ENCODE peak calls at places on chromosomes 2 and 18, in seven cellular contexts. I is GM20000; F is substantia nigra; H is Peyer's patch; O is stimulated activated CD8-positive, alpha-beta memory T cell treated with anti-CD3 and anti-CD28 coated beads, Interleukin-7, amount 100 ng/mL, for 4 hours; X is EL; D is NCI-H1417. Q is an unnamed sample.

GRCh38 chr2:207891222-207891844 is 121.6 kb upstream of the FZD5 start:
- DNase-seq in I (no peak), O (no peak), F (no peak), X (no peak), D (no peak), H (no peak), Q (no peak)

GRCh38 chr2:53490659-53491058 is 276.9 kb upstream of the CHAC2 start:
- DNase-seq in X (no peak), I (no peak), D (peak), H (no peak), O (no peak), F (peak), Q (no peak)

GRCh38 chr2:1745171-1746023 is 1.1 kb upstream of the PXDN start:
- DNase-seq in X (no peak), O (no peak), H (no peak), D (no peak), I (no peak), F (no peak), Q (no peak)

GRCh38 chr18:40867452-40867851 is 1087.6 kb upstream of the PIK3C3 start:
- DNase-seq in H (no peak), X (no peak), F (no peak), I (no peak), O (no peak), D (no peak), Q (no peak)

GRCh38 chr2:46336560-46336959 is 39.4 kb downstream of the EPAS1 start:
- DNase-seq in F (no peak), O (no peak), H (no peak), I (no peak), D (no peak), X (peak), Q (no peak)

GRCh38 chr2:216139884-216140283 is 30.7 kb downstream of the XRCC5 start:
- DNase-seq in X (no peak), D (peak), I (peak), O (no peak), H (peak), F (no peak), Q (no peak)

GRCh38 chr2:125227843-125228392 is 1202.8 kb downstream of the CNTNAP5 start:
- DNase-seq in D (no peak), F (no peak), H (no peak), X (no peak), O (no peak), I (no peak), Q (no peak)

GRCh38 chr18:24656571-24656971 is 196.1 kb downstream of the HRH4 start:
- DNase-seq in I (no peak), H (no peak), F (no peak), O (no peak), X (peak), D (peak), Q (no peak)

GRCh38 chr2:95007822-95008221 is 17.7 kb upstream of the MAL start:
- DNase-seq in D (peak), O (no peak), X (no peak), F (peak), H (no peak), I (no peak), Q (no peak)

GRCh38 chr2:64204006-64204632 is 59.9 kb upstream of the PELI1 start:
- DNase-seq in D (no peak), O (no peak), X (peak), I (peak), F (peak), H (peak), Q (peak)

GRCh38 chr2:132877923-132878322 is 207.9 kb upstream of the LYPD1 start:
- DNase-seq in H (no peak), F (no peak), O (no peak), I (no peak), X (no peak), D (no peak), Q (no peak)

GRCh38 chr2:47735470-47735869 is 47.5 kb upstream of the MSH6 start:
- DNase-seq in O (no peak), H (no peak), I (no peak), F (no peak), D (no peak), X (no peak), Q (no peak)

GRCh38 chr18:9333441-9334350 is 877 bp upstream of the TWSG1 start:
- DNase-seq in D (no peak), F (no peak), O (peak), H (peak), X (no peak), I (no peak), Q (no peak)

GRCh38 chr18:57743008-57743407 is 60.1 kb downstream of the ATP8B1 start:
- DNase-seq in O (no peak), H (no peak), D (peak), F (no peak), X (peak), I (no peak), Q (no peak)

GRCh38 chr2:16281451-16282330 is 341.3 kb downstream of the MYCN start:
- DNase-seq in O (no peak), H (no peak), F (peak), I (peak), D (peak), X (no peak), Q (peak)

GRCh38 chr18:58355243-58355642 is 273.6 kb downstream of the ALPK2 start:
- DNase-seq in X (no peak), D (no peak), F (no peak), O (no peak), I (no peak), H (no peak), Q (no peak)

GRCh38 chr2:43186679-43187374 is 39.6 kb downstream of the ZFP36L2 start:
- DNase-seq in X (no peak), O (no peak), D (no peak), I (no peak), F (no peak), H (peak), Q (no peak)

GRCh38 chr2:79941172-79941571 is 363.4 kb downstream of the LRRTM1 start:
- DNase-seq in H (no peak), D (no peak), O (no peak), F (no peak), X (no peak), I (no peak), Q (no peak)

GRCh38 chr2:60309326-60309725 is 244.1 kb downstream of the BCL11A start:
- DNase-seq in O (no peak), I (no peak), F (no peak), D (no peak), X (no peak), H (no peak), Q (no peak)

GRCh38 chr18:13095466-13095865 is 104.3 kb downstream of the CEP192 start:
- DNase-seq in F (no peak), O (no peak), X (no peak), H (no peak), D (no peak), I (no peak), Q (no peak)

GRCh38 chr2:8101614-8102277 is 580.1 kb upstream of the ID2 start:
- DNase-seq in H (no peak), X (no peak), F (no peak), O (no peak), I (no peak), D (no peak), Q (no peak)

GRCh38 chr2:105497094-105497493 is 98.2 kb upstream of the FHL2 start:
- DNase-seq in D (no peak), H (no peak), F (no peak), X (no peak), O (no peak), I (no peak), Q (no peak)

GRCh38 chr18:12637901-12638633 is 19.8 kb downstream of the SPIRE1 start:
- DNase-seq in H (no peak), I (no peak), D (peak), X (peak), O (no peak), F (no peak), Q (no peak)

GRCh38 chr18:48706630-48707206 is 167.9 kb downstream of the CTIF start:
- DNase-seq in X (no peak), I (no peak), O (no peak), D (no peak), H (no peak), F (no peak), Q (no peak)

GRCh38 chr2:33426666-33427231 is 49.7 kb upstream of the RASGRP3 start:
- DNase-seq in H (no peak), O (no peak), I (no peak), F (no peak), D (peak), X (peak), Q (no peak)

GRCh38 chr2:75475049-75475448 is 85.7 kb downstream of the EVA1A start:
- DNase-seq in X (no peak), O (no peak), I (no peak), D (no peak), H (no peak), F (no peak), Q (no peak)

GRCh38 chr2:217249490-217250451 is 389.9 kb upstream of the TNP1 start:
- DNase-seq in I (no peak), H (no peak), X (no peak), O (no peak), F (no peak), D (peak), Q (no peak)

GRCh38 chr18:62767321-62767720 is 52.0 kb downstream of the PHLPP1 start:
- DNase-seq in X (peak), F (no peak), D (no peak), H (no peak), I (no peak), O (no peak), Q (no peak)

GRCh38 chr2:9100080-9100876 is 96.8 kb upstream of the MBOAT2 start:
- DNase-seq in O (no peak), X (no peak), D (no peak), H (no peak), F (no peak), I (peak), Q (peak)

GRCh38 chr2:104444392-104444791 is 409.5 kb upstream of the POU3F3 start:
- DNase-seq in I (no peak), O (no peak), F (no peak), D (no peak), H (no peak), X (no peak), Q (no peak)

GRCh38 chr18:13416848-13417247 is 198.3 kb downstream of the LDLRAD4 start:
- DNase-seq in I (no peak), F (no peak), X (no peak), H (peak), O (no peak), D (no peak), Q (no peak)

GRCh38 chr18:28468903-28469302 is 292.0 kb upstream of the CDH2 start:
- DNase-seq in O (no peak), F (no peak), I (no peak), H (no peak), D (no peak), X (no peak), Q (no peak)

GRCh38 chr2:201118957-201119848 is 3.2 kb downstream of the CFLAR start:
- DNase-seq in O (no peak), D (peak), H (no peak), X (peak), I (no peak), F (no peak), Q (no peak)

GRCh38 chr2:17309186-17309585 is 209.1 kb downstream of the RAD51AP2 start:
- DNase-seq in H (no peak), D (no peak), I (no peak), F (no peak), O (no peak), X (no peak), Q (no peak)

GRCh38 chr2:7190587-7191320 is 273.5 kb downstream of the RNF144A start:
- DNase-seq in H (no peak), O (no peak), I (no peak), F (no peak), X (peak), D (peak), Q (no peak)

GRCh38 chr2:102187191-102188150 is 648 bp downstream of the IL1RL2 start:
- DNase-seq in F (peak), D (no peak), I (no peak), O (peak), X (peak), H (peak), Q (no peak)